ENCODE peak calls at places on chromosomes 4 and X, in ten cellular contexts. J is brain microvascular endothelial cell; Q is RWPE2; G is activated CD8-positive, alpha-beta T cell treated with anti-CD3 and anti-CD28 coated beads for 36 hours; N is GM23338; T is Caco-2; M is GM20000; B is hepatocyte; R is mucosa of descending colon; P is foreskin fibroblast. W is an unnamed sample.

GRCh38 chrX:2500091-2500680 is 590 bp downstream of the DHRSX start:
- DNase-seq in J (peak), Q (no peak), G (peak), N (peak), T (peak), M (peak), B (peak), R (peak), P (peak), W (peak)

GRCh38 chr4:141587897-141588296 is 48.5 kb upstream of the IL15 start:
- DNase-seq in J (no peak), Q (no peak), G (no peak), N (no peak), T (no peak), M (no peak), B (no peak), R (no peak), P (peak), W (no peak)

GRCh38 chrX:10620121-10620699 is at the start of gene MID1:
- DNase-seq in J (peak), Q (peak), G (peak), N (peak), T (peak), M (peak), B (peak), R (peak), P (peak), W (peak)

GRCh38 chr4:88040707-88041106 is 33.3 kb downstream of the PKD2 start:
- DNase-seq in J (peak), Q (no peak), G (no peak), N (no peak), T (no peak), M (no peak), B (no peak), R (no peak), P (no peak), W (no peak)

GRCh38 chr4:75054089-75054488 is 121.2 kb downstream of the PARM1 start:
- DNase-seq in J (no peak), Q (no peak), G (no peak), N (no peak), T (no peak), M (no peak), B (no peak), R (no peak), P (no peak), W (no peak)

GRCh38 chr4:141307241-141307689 is 86.6 kb downstream of the ZNF330 start:
- DNase-seq in J (peak), Q (no peak), G (peak), N (peak), T (peak), M (peak), B (peak), R (peak), P (peak), W (no peak)

GRCh38 chr4:107863850-107864371 is 39.2 kb downstream of the SGMS2 start:
- DNase-seq in J (peak), Q (peak), G (peak), N (no peak), T (no peak), M (no peak), B (peak), R (peak), P (peak), W (peak)

GRCh38 chrX:107542500-107542899 is 85.8 kb upstream of the PRPS1 start:
- DNase-seq in J (peak), Q (no peak), G (no peak), N (peak), T (no peak), M (no peak), B (peak), R (peak), P (peak), W (no peak)

GRCh38 chrX:13252726-13253125 is 67.1 kb downstream of the ATXN3L start:
- DNase-seq in J (no peak), Q (no peak), G (no peak), N (no peak), T (no peak), M (no peak), B (no peak), R (no peak), P (peak), W (no peak)

GRCh38 chrX:136168929-136169735 is 21.8 kb downstream of the FHL1 start:
- DNase-seq in J (peak), Q (peak), G (no peak), N (peak), T (no peak), M (no peak), B (peak), R (peak), P (peak), W (no peak)

GRCh38 chrX:131792356-131792749 is 230.7 kb upstream of the STK26 start:
- DNase-seq in J (peak), Q (no peak), G (no peak), N (no peak), T (no peak), M (no peak), B (no peak), R (no peak), P (no peak), W (peak)
- TF ChIP-seq CTCF in J (peak), Q (no peak), G (no peak), N (no peak), T (no peak), M (no peak), B (no peak), R (no peak), P (no peak), W (peak)

GRCh38 chrX:25069209-25069608 is 53.4 kb upstream of the ARX start:
- DNase-seq in J (no peak), Q (no peak), G (no peak), N (no peak), T (no peak), M (no peak), B (no peak), R (no peak), P (no peak), W (no peak)

GRCh38 chrX:25066131-25066530 is 50.4 kb upstream of the ARX start:
- DNase-seq in J (no peak), Q (no peak), G (no peak), N (no peak), T (no peak), M (no peak), B (no peak), R (no peak), P (no peak), W (no peak)

GRCh38 chrX:25070038-25070437 is 54.3 kb upstream of the ARX start:
- DNase-seq in J (no peak), Q (no peak), G (no peak), N (no peak), T (no peak), M (no peak), B (no peak), R (no peak), P (no peak), W (no peak)

GRCh38 chrX:25068340-25068739 is 52.6 kb upstream of the ARX start:
- DNase-seq in J (no peak), Q (no peak), G (no peak), N (no peak), T (no peak), M (no peak), B (no peak), R (no peak), P (no peak), W (no peak)

GRCh38 chrX:25067271-25068172 is 51.8 kb upstream of the ARX start:
- DNase-seq in J (no peak), Q (no peak), G (no peak), N (no peak), T (no peak), M (peak), B (no peak), R (no peak), P (no peak), W (no peak)
- TF ChIP-seq CTCF in J (no peak), Q (no peak), G (no peak), N (no peak), T (no peak), M (no peak), B (no peak), R (no peak), P (no peak), W (no peak)

GRCh38 chr4:7193040-7193958 is 961 bp downstream of the SORCS2 start:
- DNase-seq in J (no peak), Q (no peak), G (no peak), N (peak), T (no peak), M (no peak), B (no peak), R (no peak), P (no peak), W (peak)
- TF ChIP-seq CTCF in J (peak), Q (no peak), G (no peak), N (peak), T (no peak), M (no peak), B (no peak), R (no peak), P (no peak), W (no peak)

DNA sequence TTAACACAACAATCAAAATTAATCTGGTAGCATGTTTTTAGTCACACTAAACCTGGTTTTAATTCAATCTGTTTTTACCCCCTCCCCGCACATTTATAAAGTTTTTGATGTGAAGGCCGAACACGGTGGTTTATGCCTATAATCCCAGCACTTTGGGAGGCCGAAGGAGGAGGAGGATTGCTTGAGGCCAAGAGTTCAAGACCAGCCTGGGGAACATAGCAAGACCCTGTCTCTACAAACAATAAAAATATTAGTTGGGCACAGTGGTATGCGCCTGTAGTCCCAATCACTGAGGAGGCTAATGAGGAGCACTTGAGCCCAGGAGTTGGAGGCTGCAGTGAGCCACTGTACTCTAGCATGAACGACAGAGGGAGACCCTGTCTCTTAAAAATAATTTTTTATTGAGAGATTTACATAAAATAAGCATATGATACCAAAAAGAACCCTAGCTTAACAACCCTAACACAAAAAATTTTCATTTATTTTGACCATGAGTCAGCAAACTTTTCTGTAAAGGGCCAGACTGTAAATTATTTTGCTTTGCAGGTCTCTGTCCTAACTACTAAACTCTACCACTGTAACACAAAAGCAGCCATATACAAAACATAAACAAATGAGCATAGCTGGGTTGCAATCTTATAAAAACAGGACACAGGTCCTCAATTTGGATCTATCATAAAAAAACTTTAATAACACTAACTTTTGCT is 21.5 kb downstream of the HNRNPD start:
- DNase-seq in J (no peak), Q (no peak), G (no peak), N (no peak), T (no peak), M (no peak), B (no peak), R (no peak), P (no peak), W (no peak)
- TF ChIP-seq CTCF in J (no peak), Q (no peak), G (no peak), N (no peak), T (no peak), M (no peak), B (no peak), R (no peak), P (no peak), W (no peak)

DNA sequence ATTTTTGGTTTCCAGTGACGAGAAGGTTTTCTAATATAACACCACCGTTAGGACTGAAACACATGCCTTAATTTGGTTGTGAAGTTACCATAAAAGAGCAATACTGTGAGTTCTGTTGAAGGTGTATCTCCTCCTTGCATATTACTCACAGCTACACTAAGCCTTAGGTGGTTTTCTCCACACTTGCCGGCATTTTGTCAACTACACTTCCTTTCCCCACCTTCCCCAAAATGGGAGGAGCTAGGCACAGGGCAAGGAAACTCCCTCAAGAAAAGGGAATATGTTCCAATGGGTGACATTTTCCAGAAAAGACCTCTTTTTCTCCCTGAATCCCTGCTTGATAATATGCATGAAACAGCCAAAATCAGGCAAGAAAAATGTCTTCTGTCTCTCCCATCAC is 44.8 kb downstream of the RELL1 start:
- DNase-seq in J (no peak), Q (no peak), G (no peak), N (peak), T (no peak), M (no peak), B (no peak), R (no peak), P (no peak), W (no peak)
- TF ChIP-seq CTCF in J (no peak), Q (no peak), G (no peak), N (no peak), T (no peak), M (no peak), B (no peak), R (no peak), P (no peak), W (no peak)

GRCh38 chr4:37528161-37528560 is 158.0 kb downstream of the RELL1 start:
- DNase-seq in J (no peak), Q (no peak), G (no peak), N (peak), T (peak), M (no peak), B (peak), R (peak), P (no peak), W (no peak)
- TF ChIP-seq CTCF in J (no peak), Q (peak), G (no peak), N (no peak), T (no peak), M (no peak), B (peak), R (no peak), P (no peak), W (peak)

GRCh38 chr4:170849969-170850368 is 760.2 kb upstream of the AADAT start:
- DNase-seq in J (no peak), Q (no peak), G (no peak), N (no peak), T (no peak), M (peak), B (no peak), R (no peak), P (no peak), W (no peak)

GRCh38 chr4:170854097-170854496 is 764.3 kb upstream of the AADAT start:
- DNase-seq in J (no peak), Q (no peak), G (no peak), N (no peak), T (no peak), M (no peak), B (no peak), R (no peak), P (no peak), W (no peak)

DNA sequence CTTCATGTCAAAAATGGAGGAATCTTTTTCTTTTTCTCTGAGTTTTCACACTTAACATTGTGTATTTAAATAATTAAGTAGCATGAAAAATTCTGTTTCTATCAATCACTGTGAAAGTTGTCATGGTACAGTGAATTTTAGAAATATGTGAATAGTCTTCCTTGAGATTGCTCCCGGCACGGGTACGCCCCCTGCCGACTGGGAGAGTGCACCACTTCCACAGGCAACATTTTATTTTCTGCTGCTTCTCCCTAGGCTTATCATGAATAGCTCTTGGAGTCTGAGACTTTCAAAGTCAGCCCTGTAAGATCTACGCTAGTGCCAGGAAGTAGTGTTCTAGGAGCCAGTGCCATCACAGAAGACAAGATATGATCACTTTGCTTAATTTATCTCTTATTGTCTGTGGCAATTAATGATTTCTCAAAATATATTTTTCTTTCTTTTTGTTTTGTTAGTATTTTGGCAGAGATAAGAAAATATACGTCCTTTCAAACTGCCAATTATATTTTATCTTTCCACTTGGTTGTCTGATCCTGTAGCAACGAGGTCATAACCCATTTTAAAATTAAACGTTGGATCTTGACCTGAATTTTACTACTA is 763.8 kb upstream of the AADAT start:
- DNase-seq in J (peak), Q (no peak), G (peak), N (peak), T (peak), M (peak), B (peak), R (peak), P (no peak), W (peak)
- TF ChIP-seq CTCF in J (peak), Q (peak), G (peak), N (peak), T (peak), M (peak), B (peak), R (peak), P (peak), W (peak)

DNA sequence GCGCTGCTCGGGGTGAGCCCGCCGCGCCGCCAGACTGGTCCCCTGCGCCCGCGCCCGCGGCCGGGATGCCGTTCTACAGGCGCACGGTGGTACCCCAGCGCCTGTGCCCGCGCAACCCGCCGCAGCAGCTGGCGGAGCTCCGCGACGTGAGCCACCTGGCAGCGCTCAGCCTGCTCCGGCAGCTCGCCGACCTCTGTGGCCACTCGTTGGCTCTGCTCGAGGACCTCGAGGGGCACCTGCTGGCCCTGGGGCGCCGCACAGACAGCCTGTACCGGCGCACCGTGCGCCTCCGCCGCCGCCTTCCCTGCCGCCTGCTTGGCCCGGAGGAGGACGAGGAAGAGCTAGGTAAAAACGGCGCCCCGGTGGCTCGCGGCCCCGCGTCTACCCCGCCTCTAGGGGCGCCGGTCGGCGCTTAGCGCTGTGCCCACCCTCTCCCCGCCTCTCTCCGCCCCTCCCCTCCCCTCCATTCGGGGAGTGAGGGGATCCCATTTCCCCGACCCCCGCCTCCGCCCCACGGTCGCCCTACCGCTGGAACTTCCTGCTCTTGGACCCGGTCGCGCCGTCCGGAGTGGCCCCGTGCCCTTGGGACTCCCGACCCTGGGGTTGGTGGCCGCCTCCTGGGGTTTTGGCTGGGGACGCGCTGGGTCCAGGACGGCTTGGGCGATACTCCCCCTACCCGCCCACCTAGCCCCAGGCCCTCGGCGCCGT is 532 bp downstream of the NHSL2 start:
- DNase-seq in J (no peak), Q (no peak), G (peak), N (peak), T (no peak), M (peak), B (peak), R (no peak), P (no peak), W (no peak)
- TF ChIP-seq CTCF in J (peak), Q (peak), G (peak), N (peak), T (no peak), M (no peak), B (peak), R (no peak), P (no peak), W (no peak)

DNA sequence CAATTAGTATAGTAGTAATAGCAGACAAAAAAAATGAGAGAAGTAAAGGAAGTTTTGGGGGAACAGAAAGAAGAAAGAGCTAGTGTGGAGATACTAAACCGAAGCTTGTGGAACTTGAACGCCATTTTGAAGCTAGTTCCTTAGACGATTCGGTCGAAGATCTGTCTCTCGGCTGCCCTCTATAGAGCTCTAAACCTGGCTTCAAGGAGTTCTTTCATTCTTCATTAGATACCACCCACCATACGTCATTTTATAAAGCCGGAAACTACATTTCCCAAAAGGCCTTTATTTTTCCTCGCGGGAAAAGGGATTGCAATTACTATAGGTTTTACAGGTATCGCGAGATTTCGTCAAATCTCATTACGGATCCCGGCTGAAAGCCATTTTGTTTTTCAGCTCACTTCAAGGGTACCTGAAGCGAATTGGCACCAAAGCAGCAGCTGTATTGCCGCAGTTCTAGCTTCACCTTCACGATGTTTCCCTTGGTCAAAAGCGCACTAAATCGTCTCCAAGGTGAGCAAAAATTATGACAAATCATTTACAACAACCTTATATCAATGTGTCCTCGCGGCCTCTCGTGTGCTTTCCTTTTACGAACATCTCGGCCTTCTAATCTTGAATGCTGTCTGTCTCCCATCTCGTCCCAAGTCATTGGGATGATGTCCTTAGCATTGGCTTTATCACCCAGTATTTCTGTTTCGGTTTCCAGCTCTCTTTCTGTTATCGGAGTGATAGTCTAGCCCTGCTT is at the start of gene COX7B:
- DNase-seq in J (peak), Q (peak), G (peak), N (peak), T (peak), M (peak), B (peak), R (peak), P (peak), W (peak)
- TF ChIP-seq CTCF in J (peak), Q (peak), G (peak), N (peak), T (peak), M (peak), B (peak), R (no peak), P (peak), W (no peak)